ENCODE peak calls at places on chromosomes 2 and 18, in four cellular contexts. One of them, this sample, is unnamed.

GRCh38 chr2:168639501-168639900 is 162.9 kb upstream of the NOSTRIN start:
- DNase-seq in RCC 7860: no peak
- DNase-seq in Jurkat, Clone E6-1: no peak
- DNase-seq in CD8-positive, alpha-beta memory T cell: no peak
- DNase-seq in this sample: no peak

GRCh38 chr18:13147146-13147545 is 71.4 kb upstream of the LDLRAD4 start:
- DNase-seq in RCC 7860: no peak
- DNase-seq in Jurkat, Clone E6-1: no peak
- DNase-seq in CD8-positive, alpha-beta memory T cell: no peak
- DNase-seq in this sample: no peak

GRCh38 chr2:39593439-39594393 is 72.0 kb upstream of the TMEM178A start:
- DNase-seq in RCC 7860: peak; percentile 29
- DNase-seq in Jurkat, Clone E6-1: no peak
- DNase-seq in CD8-positive, alpha-beta memory T cell: no peak
- DNase-seq in this sample: no peak

GRCh38 chr18:63157293-63158011 is 162.1 kb downstream of the BCL2 start:
- DNase-seq in RCC 7860: no peak
- DNase-seq in Jurkat, Clone E6-1: no peak
- DNase-seq in CD8-positive, alpha-beta memory T cell: no peak
- DNase-seq in this sample: peak; percentile 42

GRCh38 chr2:203242518-203242917 is 3.7 kb downstream of the CYP20A1 start:
- DNase-seq in RCC 7860: no peak
- DNase-seq in Jurkat, Clone E6-1: no peak
- DNase-seq in CD8-positive, alpha-beta memory T cell: no peak
- DNase-seq in this sample: no peak

GRCh38 chr2:230875347-230876315 is 10.9 kb downstream of the ITM2C start:
- DNase-seq in RCC 7860: no peak
- DNase-seq in Jurkat, Clone E6-1: no peak
- DNase-seq in CD8-positive, alpha-beta memory T cell: no peak
- DNase-seq in this sample: no peak

GRCh38 chr2:78147466-78147865 is 625.3 kb upstream of the LRRTM4 start:
- DNase-seq in RCC 7860: no peak
- DNase-seq in Jurkat, Clone E6-1: no peak
- DNase-seq in CD8-positive, alpha-beta memory T cell: no peak
- DNase-seq in this sample: no peak

GRCh38 chr2:74387346-74387745 is 7.2 kb upstream of the DCTN1 start:
- DNase-seq in RCC 7860: no peak
- DNase-seq in Jurkat, Clone E6-1: no peak
- DNase-seq in CD8-positive, alpha-beta memory T cell: no peak
- DNase-seq in this sample: no peak

GRCh38 chr2:96512341-96512740 is 7.2 kb upstream of the NEURL3 start:
- DNase-seq in RCC 7860: no peak
- DNase-seq in Jurkat, Clone E6-1: no peak
- DNase-seq in CD8-positive, alpha-beta memory T cell: no peak
- DNase-seq in this sample: no peak

GRCh38 chr18:21406111-21406510 is 164.1 kb downstream of the GREB1L start:
- DNase-seq in RCC 7860: no peak
- DNase-seq in Jurkat, Clone E6-1: no peak
- DNase-seq in CD8-positive, alpha-beta memory T cell: no peak
- DNase-seq in this sample: no peak

GRCh38 chr18:48834421-48835011 is 116.2 kb downstream of the SMAD7 start:
- DNase-seq in RCC 7860: peak; percentile 94
- DNase-seq in Jurkat, Clone E6-1: no peak
- DNase-seq in CD8-positive, alpha-beta memory T cell: peak; percentile 85
- DNase-seq in this sample: peak; percentile 90

GRCh38 chr18:49546719-49547273 is 15.1 kb upstream of the LIPG start:
- DNase-seq in RCC 7860: no peak
- DNase-seq in Jurkat, Clone E6-1: no peak
- DNase-seq in CD8-positive, alpha-beta memory T cell: no peak
- DNase-seq in this sample: no peak

GRCh38 chr2:3738454-3738853 is 35.1 kb downstream of the DCDC2C start:
- DNase-seq in RCC 7860: no peak
- DNase-seq in Jurkat, Clone E6-1: peak; percentile 36
- DNase-seq in CD8-positive, alpha-beta memory T cell: no peak
- DNase-seq in this sample: no peak

GRCh38 chr2:169808211-169808610 is 9.5 kb downstream of the SSB start:
- DNase-seq in RCC 7860: no peak
- DNase-seq in Jurkat, Clone E6-1: no peak
- DNase-seq in CD8-positive, alpha-beta memory T cell: no peak
- DNase-seq in this sample: no peak

GRCh38 chr2:33579226-33579625 is 19.9 kb downstream of the FAM98A start:
- DNase-seq in RCC 7860: no peak
- DNase-seq in Jurkat, Clone E6-1: no peak
- DNase-seq in CD8-positive, alpha-beta memory T cell: no peak
- DNase-seq in this sample: no peak

GRCh38 chr2:206572725-206573124 is 69.6 kb upstream of the FAM237A start:
- DNase-seq in RCC 7860: no peak
- DNase-seq in Jurkat, Clone E6-1: no peak
- DNase-seq in CD8-positive, alpha-beta memory T cell: no peak
- DNase-seq in this sample: no peak

GRCh38 chr2:43070039-43070438 is 156.4 kb downstream of the ZFP36L2 start:
- DNase-seq in RCC 7860: peak; percentile 39
- DNase-seq in Jurkat, Clone E6-1: no peak
- DNase-seq in CD8-positive, alpha-beta memory T cell: no peak
- DNase-seq in this sample: no peak

GRCh38 chr2:172928754-172929153 is 146.9 kb upstream of the MAP3K20 start:
- DNase-seq in RCC 7860: no peak
- DNase-seq in Jurkat, Clone E6-1: no peak
- DNase-seq in CD8-positive, alpha-beta memory T cell: no peak
- DNase-seq in this sample: no peak

GRCh38 chr2:241204010-241204384 is 15.5 kb downstream of the ANO7 start:
- DNase-seq in RCC 7860: no peak
- DNase-seq in Jurkat, Clone E6-1: no peak
- DNase-seq in CD8-positive, alpha-beta memory T cell: no peak
- DNase-seq in this sample: no peak

GRCh38 chr2:27807476-27807875 is 36.0 kb downstream of the MRPL33 start:
- DNase-seq in RCC 7860: peak; percentile 30
- DNase-seq in Jurkat, Clone E6-1: peak; percentile 7
- DNase-seq in CD8-positive, alpha-beta memory T cell: no peak
- DNase-seq in this sample: peak; percentile 1

GRCh38 chr2:113077921-113078320 is 10.2 kb downstream of the IL1F10 start:
- DNase-seq in RCC 7860: peak; percentile 65
- DNase-seq in Jurkat, Clone E6-1: no peak
- DNase-seq in CD8-positive, alpha-beta memory T cell: no peak
- DNase-seq in this sample: no peak

GRCh38 chr2:174835797-174836255 is 71.6 kb upstream of the CHRNA1 start:
- DNase-seq in RCC 7860: peak; percentile 65
- DNase-seq in Jurkat, Clone E6-1: no peak
- DNase-seq in CD8-positive, alpha-beta memory T cell: no peak
- DNase-seq in this sample: no peak

GRCh38 chr2:10398496-10398895 is 49.6 kb downstream of the ODC1 start:
- DNase-seq in RCC 7860: no peak
- DNase-seq in Jurkat, Clone E6-1: no peak
- DNase-seq in CD8-positive, alpha-beta memory T cell: no peak
- DNase-seq in this sample: no peak

GRCh38 chr2:149420053-149420963 is 89.9 kb downstream of the LYPD6 start:
- DNase-seq in RCC 7860: no peak
- DNase-seq in Jurkat, Clone E6-1: no peak
- DNase-seq in CD8-positive, alpha-beta memory T cell: no peak
- DNase-seq in this sample: no peak

GRCh38 chr2:190627881-190628412 is 20.9 kb upstream of the NAB1 start:
- DNase-seq in RCC 7860: no peak
- DNase-seq in Jurkat, Clone E6-1: no peak
- DNase-seq in CD8-positive, alpha-beta memory T cell: no peak
- DNase-seq in this sample: peak; percentile 19

GRCh38 chr18:31143025-31143424 is 19.6 kb downstream of the DSC1 start:
- DNase-seq in RCC 7860: no peak
- DNase-seq in Jurkat, Clone E6-1: no peak
- DNase-seq in CD8-positive, alpha-beta memory T cell: no peak
- DNase-seq in this sample: no peak

GRCh38 chr2:100416939-100417744 is at the start of gene CHST10:
- DNase-seq in RCC 7860: peak; percentile 7
- DNase-seq in Jurkat, Clone E6-1: peak; percentile 41
- DNase-seq in CD8-positive, alpha-beta memory T cell: peak; percentile 63
- DNase-seq in this sample: peak; percentile 30

GRCh38 chr2:112000399-112001135 is 54.5 kb upstream of the TMEM87B start:
- DNase-seq in RCC 7860: no peak
- DNase-seq in Jurkat, Clone E6-1: no peak
- DNase-seq in CD8-positive, alpha-beta memory T cell: no peak
- DNase-seq in this sample: no peak

GRCh38 chr2:145277922-145278321 is 758.0 kb upstream of the ZEB2 start:
- DNase-seq in RCC 7860: peak; percentile 26
- DNase-seq in Jurkat, Clone E6-1: no peak
- DNase-seq in CD8-positive, alpha-beta memory T cell: no peak
- DNase-seq in this sample: no peak

GRCh38 chr2:125543968-125544514 is 1111.9 kb upstream of the GYPC start:
- DNase-seq in RCC 7860: no peak
- DNase-seq in Jurkat, Clone E6-1: no peak
- DNase-seq in CD8-positive, alpha-beta memory T cell: no peak
- DNase-seq in this sample: no peak

GRCh38 chr2:45275235-45275805 is 266.1 kb upstream of the SIX2 start:
- DNase-seq in RCC 7860: peak; percentile 80
- DNase-seq in Jurkat, Clone E6-1: no peak
- DNase-seq in CD8-positive, alpha-beta memory T cell: no peak
- DNase-seq in this sample: no peak